ENCODE peak calls at places on chromosome 17, in five cellular contexts. O, Y, P, Q and A are unnamed samples.

GRCh38 chr17:66387391-66387981 is 85.1 kb downstream of the PRKCA start:
- DNase-seq in Y (no peak), P (no peak), Q (no peak), O (no peak), A (no peak)

GRCh38 chr17:73013816-73014663 is 78.4 kb downstream of the SLC39A11 start:
- DNase-seq in Y (peak; percentile 63), O (peak; percentile 57), P (peak; percentile 24), Q (no peak), A (no peak)

GRCh38 chr17:385195-385835 is 32.7 kb upstream of the RPH3AL start:
- DNase-seq in Q (peak; percentile 74), O (peak; percentile 13), Y (no peak), P (no peak), A (no peak)

GRCh38 chr17:10598620-10599019 is 49.2 kb upstream of the MYH2 start:
- DNase-seq in Q (no peak), Y (no peak), O (no peak), P (no peak), A (no peak)

GRCh38 chr17:78488867-78489634 is 88.1 kb downstream of the DNAH17 start:
- DNase-seq in O (no peak), Q (no peak), P (no peak), Y (no peak), A (no peak)

GRCh38 chr17:67585077-67585602 is 132.6 kb upstream of the NOL11 start:
- DNase-seq in O (peak; percentile 75), P (peak; percentile 40), Y (peak; percentile 93), Q (peak; percentile 44), A (no peak)

GRCh38 chr17:63774982-63775290 is 966 bp downstream of the DDX42 start:
- DNase-seq in O (peak; percentile 32), P (peak; percentile 21), Y (no peak), Q (no peak), A (no peak)

GRCh38 chr17:28760987-28761562 is 17.3 kb downstream of the TRAF4 start:
- DNase-seq in P (peak; percentile 66), Y (peak; percentile 81), Q (no peak), O (peak; percentile 63), A (peak; percentile 86)

GRCh38 chr17:12959441-12959840 is 58.4 kb downstream of the ELAC2 start:
- DNase-seq in O (peak; percentile 52), P (peak; percentile 69), Y (no peak), Q (no peak), A (no peak)

GRCh38 chr17:43200127-43200526 is 11.5 kb upstream of the TMEM106A start:
- DNase-seq in Y (no peak), O (no peak), Q (no peak), P (no peak), A (no peak)

GRCh38 chr17:18259621-18260331 is 686 bp upstream of the MIEF2 start:
- DNase-seq in P (peak; percentile 20), O (peak; percentile 82), Q (no peak), Y (peak; percentile 97), A (no peak)

GRCh38 chr17:56172517-56172982 is 19.3 kb downstream of the ANKFN1 start:
- DNase-seq in Y (no peak), P (no peak), Q (peak; percentile 21), O (no peak), A (peak; percentile 97)

GRCh38 chr17:78923660-78924453 is 1.3 kb downstream of the TIMP2 start:
- DNase-seq in O (peak; percentile 92), Y (peak; percentile 77), Q (peak; percentile 89), P (no peak), A (peak; percentile 75)

GRCh38 chr17:73754886-73755285 is 110.6 kb upstream of the SDK2 start:
- DNase-seq in O (no peak), Q (no peak), Y (no peak), P (no peak), A (no peak)

GRCh38 chr17:66466933-66467367 is 164.5 kb downstream of the PRKCA start:
- DNase-seq in O (peak; percentile 99), Y (peak; percentile 98), P (peak; percentile 100), Q (peak; percentile 72), A (no peak)

GRCh38 chr17:50466371-50467113 is 2.1 kb downstream of the CHAD start:
- DNase-seq in P (no peak), Q (no peak), Y (no peak), O (peak; percentile 41), A (no peak)

GRCh38 chr17:2672026-2672425 is 39.5 kb downstream of the CLUH start:
- DNase-seq in Q (no peak), P (no peak), Y (no peak), O (no peak), A (no peak)

GRCh38 chr17:72123964-72124791 is 3.4 kb downstream of the SOX9 start:
- DNase-seq in Q (no peak), O (peak; percentile 40), Y (no peak), P (no peak), A (no peak)

GRCh38 chr17:8056232-8056975 is 17.5 kb downstream of the ALOX15B start:
- DNase-seq in O (peak; percentile 88), P (peak; percentile 71), Y (peak; percentile 68), Q (peak; percentile 74), A (peak; percentile 84)

GRCh38 chr17:77451271-77451893 is 310.6 kb downstream of the SEC14L1 start:
- DNase-seq in Q (peak; percentile 91), P (peak; percentile 69), O (no peak), Y (no peak), A (peak; percentile 66)

GRCh38 chr17:29215717-29216116 is 30.9 kb upstream of the CRYBA1 start:
- DNase-seq in O (peak; percentile 27), Q (no peak), P (peak; percentile 55), Y (no peak), A (no peak)

GRCh38 chr17:8581002-8581658 is 49.4 kb downstream of the MYH10 start:
- DNase-seq in Y (no peak), Q (no peak), O (no peak), P (no peak), A (no peak)

GRCh38 chr17:520447-521167 is 168.0 kb upstream of the RPH3AL start:
- DNase-seq in P (peak; percentile 71), Q (no peak), O (no peak), Y (no peak), A (no peak)

GRCh38 chr17:10062757-10063385 is 135.5 kb downstream of the GAS7 start:
- DNase-seq in P (no peak), O (no peak), Q (no peak), Y (no peak), A (no peak)

GRCh38 chr17:82772026-82772425 is 20.2 kb downstream of the TBCD start:
- DNase-seq in O (peak; percentile 45), Q (no peak), Y (peak; percentile 58), P (peak; percentile 80), A (peak; percentile 54)

GRCh38 chr17:29597361-29598172 is 4.6 kb downstream of the ANKRD13B start:
- DNase-seq in P (no peak), Y (peak; percentile 1), Q (no peak), O (no peak), A (no peak)

GRCh38 chr17:29155235-29155965 is 24.8 kb downstream of the MYO18A start:
- DNase-seq in Y (peak; percentile 90), P (peak; percentile 61), O (peak; percentile 74), Q (peak; percentile 82), A (no peak)

GRCh38 chr17:49871211-49871610 is 23.3 kb upstream of the TAC4 start:
- DNase-seq in Y (no peak), P (no peak), O (no peak), Q (no peak), A (peak; percentile 27)

DNA sequence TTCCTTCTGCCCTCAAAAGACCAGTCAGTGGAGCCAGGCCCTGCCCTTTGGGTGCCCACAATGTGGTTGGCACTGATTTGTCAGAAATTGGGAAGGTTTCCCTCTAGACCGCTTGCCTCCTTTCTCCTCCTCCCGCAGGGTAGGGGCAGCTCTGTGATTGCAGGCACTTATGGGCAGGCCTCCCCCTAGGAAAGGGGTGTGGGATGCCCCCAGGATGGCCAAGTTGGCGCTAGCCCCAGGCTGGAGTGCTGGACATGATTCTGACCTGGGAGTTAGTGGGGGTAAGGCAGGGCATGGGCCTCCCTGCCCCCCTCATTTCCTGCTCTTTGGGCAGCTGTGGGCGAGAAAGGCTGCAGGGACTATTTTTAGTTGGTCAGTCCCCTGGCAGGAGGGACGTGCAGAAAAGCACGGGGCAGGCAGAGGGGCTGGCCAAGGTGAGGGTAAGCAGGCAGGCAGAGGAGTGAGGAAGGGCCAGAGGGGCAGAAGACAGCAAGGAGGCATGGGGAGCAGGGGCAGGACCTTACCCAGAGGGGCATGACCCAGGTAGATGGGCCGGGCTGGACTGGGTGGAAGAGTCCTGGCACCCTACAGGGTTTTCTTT is 3.3 kb downstream of the RARA start:
- DNase-seq in O (peak; percentile 59), Y (peak; percentile 72), P (no peak), Q (no peak), A (no peak)
- H3K4me3 ChIP-seq in O (no peak overlapping the region), Y (peak overlapping the region; percentile 18), P (no peak overlapping the region), Q (no peak overlapping the region), A (no peak overlapping the region)

GRCh38 chr17:81392909-81393654 is 2.2 kb upstream of the BAHCC1 start:
- DNase-seq in Y (no peak), Q (no peak), P (no peak), O (peak; percentile 26), A (no peak)

GRCh38 chr17:81395600-81396277 is 482 bp downstream of the BAHCC1 start:
- DNase-seq in O (peak; percentile 21), P (no peak), Q (no peak), Y (no peak), A (no peak)

GRCh38 chr17:81393684-81394376 is 1.4 kb upstream of the BAHCC1 start:
- DNase-seq in P (peak; percentile 99), Y (peak; percentile 92), Q (peak; percentile 100), O (peak; percentile 100), A (peak; percentile 100)

GRCh38 chr17:81394831-81395599 is at the start of gene BAHCC1:
- DNase-seq in Y (peak; percentile 96), Q (peak; percentile 100), O (peak; percentile 100), P (peak; percentile 100), A (peak; percentile 100)

DNA sequence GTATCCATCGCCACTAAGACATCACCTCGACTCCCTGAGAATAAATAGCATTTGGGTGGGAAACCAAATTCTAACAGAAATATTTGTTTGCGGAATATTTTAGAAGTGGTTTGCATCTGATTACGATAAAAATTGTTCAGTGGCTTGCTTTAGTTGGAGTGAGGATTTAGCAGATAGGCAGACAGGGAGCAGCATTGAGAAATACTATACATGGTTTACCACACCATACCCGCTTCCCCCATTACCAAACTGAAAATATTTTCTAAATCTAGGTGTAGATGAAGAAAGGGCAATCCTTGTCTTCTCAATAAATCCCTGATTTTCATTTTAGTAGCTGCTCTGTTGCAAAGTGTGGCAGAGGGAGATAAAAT is 895 bp upstream of the BAHCC1 start:
- DNase-seq in Q (no peak), P (no peak), O (peak; percentile 19), Y (no peak), A (no peak)
- TF ChIP-seq CTCF in Q (peak; percentile 2), P (no peak), O (no peak), Y (no peak), A (no peak)

GRCh38 chr17:57903961-57904360 is 51.3 kb downstream of the CUEDC1 start:
- DNase-seq in Q (no peak), O (no peak), Y (no peak), P (no peak), A (no peak)
- H3K4me1 ChIP-seq in Q (peaks cover 48% of the 10 kb centered on the region), O (peaks cover 64% of the 10 kb centered on the region), Y (peaks cover 56% of the 10 kb centered on the region), P (peaks cover 32% of the 10 kb centered on the region), A (peaks cover 62% of the 10 kb centered on the region)

GRCh38 chr17:38451840-38452529 is 23.7 kb downstream of the ARHGAP23 start:
- DNase-seq in Q (peak; percentile 76), Y (no peak), P (peak; percentile 94), O (no peak), A (no peak)
- H3K4me3 ChIP-seq in Q (no peak overlapping the region), Y (no peak overlapping the region), P (peak overlapping the region; percentile 30), O (no peak overlapping the region), A (no peak overlapping the region)